ENCODE peak calls at places on chromosomes 4 and X, in ten cellular contexts. One of them, this sample, is unnamed.

GRCh38 chr4:183396187-183396738 is 48.2 kb upstream of the CDKN2AIP start:
- DNase-seq in uterus: no peak
- DNase-seq in upper lobe of left lung: no peak
- DNase-seq in breast epithelium: no peak
- DNase-seq in spleen: no peak
- DNase-seq in ovary: no peak
- DNase-seq in prostate gland: no peak
- DNase-seq in heart left ventricle: no peak
- DNase-seq in HCT116: no peak
- DNase-seq in HepG2: no peak
- DNase-seq in this sample: no peak

GRCh38 chrX:44012484-44013096 is 39.4 kb upstream of the NDP start:
- DNase-seq in breast epithelium: peak
- DNase-seq in HepG2: no peak
- DNase-seq in HCT116: peak
- DNase-seq in upper lobe of left lung: peak
- DNase-seq in uterus: no peak
- DNase-seq in heart left ventricle: peak
- DNase-seq in spleen: peak
- DNase-seq in prostate gland: no peak
- DNase-seq in ovary: no peak
- DNase-seq in this sample: no peak

GRCh38 chr4:47771020-47771419 is 66.8 kb downstream of the CORIN start:
- DNase-seq in HCT116: no peak
- DNase-seq in heart left ventricle: no peak
- DNase-seq in breast epithelium: no peak
- DNase-seq in upper lobe of left lung: no peak
- DNase-seq in uterus: no peak
- DNase-seq in prostate gland: no peak
- DNase-seq in ovary: no peak
- DNase-seq in spleen: no peak
- DNase-seq in HepG2: no peak
- DNase-seq in this sample: no peak

GRCh38 chr4:99447079-99447478 is 11.9 kb upstream of the ADH7 start:
- DNase-seq in HepG2: no peak
- DNase-seq in prostate gland: no peak
- DNase-seq in uterus: no peak
- DNase-seq in spleen: no peak
- DNase-seq in breast epithelium: no peak
- DNase-seq in upper lobe of left lung: peak
- DNase-seq in heart left ventricle: no peak
- DNase-seq in HCT116: peak
- DNase-seq in ovary: no peak
- DNase-seq in this sample: no peak

GRCh38 chrX:17237146-17237545 is 137.9 kb upstream of the NHS start:
- DNase-seq in uterus: no peak
- DNase-seq in ovary: no peak
- DNase-seq in heart left ventricle: no peak
- DNase-seq in HCT116: no peak
- DNase-seq in HepG2: no peak
- DNase-seq in upper lobe of left lung: no peak
- DNase-seq in prostate gland: no peak
- DNase-seq in breast epithelium: no peak
- DNase-seq in spleen: no peak
- DNase-seq in this sample: no peak

GRCh38 chr4:173522160-173522873 is 7.7 kb downstream of the HAND2 start:
- DNase-seq in upper lobe of left lung: no peak
- DNase-seq in uterus: peak
- DNase-seq in HCT116: no peak
- DNase-seq in breast epithelium: peak
- DNase-seq in spleen: peak
- DNase-seq in prostate gland: no peak
- DNase-seq in heart left ventricle: peak
- DNase-seq in HepG2: no peak
- DNase-seq in ovary: peak
- DNase-seq in this sample: peak

GRCh38 chr4:145843651-145844050 is 95.0 kb downstream of the ZNF827 start:
- DNase-seq in ovary: no peak
- DNase-seq in uterus: no peak
- DNase-seq in upper lobe of left lung: no peak
- DNase-seq in breast epithelium: no peak
- DNase-seq in HCT116: no peak
- DNase-seq in spleen: no peak
- DNase-seq in prostate gland: no peak
- DNase-seq in heart left ventricle: no peak
- DNase-seq in HepG2: no peak
- DNase-seq in this sample: no peak

GRCh38 chrX:123869488-123869887 is 9.6 kb downstream of the XIAP start:
- DNase-seq in ovary: no peak
- DNase-seq in prostate gland: no peak
- DNase-seq in uterus: no peak
- DNase-seq in upper lobe of left lung: no peak
- DNase-seq in breast epithelium: no peak
- DNase-seq in heart left ventricle: no peak
- DNase-seq in HepG2: no peak
- DNase-seq in spleen: no peak
- DNase-seq in HCT116: no peak
- DNase-seq in this sample: no peak

GRCh38 chr4:82500106-82500738 is 61.6 kb downstream of the TMEM150C start:
- DNase-seq in HepG2: no peak
- DNase-seq in upper lobe of left lung: no peak
- DNase-seq in breast epithelium: no peak
- DNase-seq in ovary: no peak
- DNase-seq in spleen: no peak
- DNase-seq in uterus: no peak
- DNase-seq in heart left ventricle: no peak
- DNase-seq in prostate gland: no peak
- DNase-seq in HCT116: no peak
- DNase-seq in this sample: no peak

GRCh38 chr4:48989461-48990203 is 3.6 kb downstream of the CWH43 start:
- DNase-seq in uterus: no peak
- DNase-seq in heart left ventricle: no peak
- DNase-seq in breast epithelium: no peak
- DNase-seq in upper lobe of left lung: no peak
- DNase-seq in ovary: no peak
- DNase-seq in spleen: no peak
- DNase-seq in HepG2: no peak
- DNase-seq in prostate gland: no peak
- DNase-seq in HCT116: no peak
- DNase-seq in this sample: no peak

GRCh38 chr4:110480031-110480549 is 4.1 kb downstream of the ENPEP start:
- DNase-seq in uterus: peak
- DNase-seq in heart left ventricle: no peak
- DNase-seq in prostate gland: no peak
- DNase-seq in HCT116: no peak
- DNase-seq in upper lobe of left lung: no peak
- DNase-seq in HepG2: no peak
- DNase-seq in breast epithelium: no peak
- DNase-seq in spleen: no peak
- DNase-seq in ovary: no peak
- DNase-seq in this sample: no peak

GRCh38 chr4:172899861-172900260 is 268.8 kb upstream of the GALNT7 start:
- DNase-seq in ovary: no peak
- DNase-seq in uterus: no peak
- DNase-seq in HepG2: no peak
- DNase-seq in upper lobe of left lung: no peak
- DNase-seq in prostate gland: no peak
- DNase-seq in heart left ventricle: no peak
- DNase-seq in HCT116: no peak
- DNase-seq in spleen: no peak
- DNase-seq in breast epithelium: no peak
- DNase-seq in this sample: no peak

GRCh38 chrX:40167240-40168182 is 69.8 kb upstream of the BCOR start:
- DNase-seq in ovary: peak
- DNase-seq in heart left ventricle: no peak
- DNase-seq in HCT116: no peak
- DNase-seq in breast epithelium: no peak
- DNase-seq in upper lobe of left lung: no peak
- DNase-seq in prostate gland: no peak
- DNase-seq in spleen: peak
- DNase-seq in HepG2: no peak
- DNase-seq in uterus: peak
- DNase-seq in this sample: peak

DNA sequence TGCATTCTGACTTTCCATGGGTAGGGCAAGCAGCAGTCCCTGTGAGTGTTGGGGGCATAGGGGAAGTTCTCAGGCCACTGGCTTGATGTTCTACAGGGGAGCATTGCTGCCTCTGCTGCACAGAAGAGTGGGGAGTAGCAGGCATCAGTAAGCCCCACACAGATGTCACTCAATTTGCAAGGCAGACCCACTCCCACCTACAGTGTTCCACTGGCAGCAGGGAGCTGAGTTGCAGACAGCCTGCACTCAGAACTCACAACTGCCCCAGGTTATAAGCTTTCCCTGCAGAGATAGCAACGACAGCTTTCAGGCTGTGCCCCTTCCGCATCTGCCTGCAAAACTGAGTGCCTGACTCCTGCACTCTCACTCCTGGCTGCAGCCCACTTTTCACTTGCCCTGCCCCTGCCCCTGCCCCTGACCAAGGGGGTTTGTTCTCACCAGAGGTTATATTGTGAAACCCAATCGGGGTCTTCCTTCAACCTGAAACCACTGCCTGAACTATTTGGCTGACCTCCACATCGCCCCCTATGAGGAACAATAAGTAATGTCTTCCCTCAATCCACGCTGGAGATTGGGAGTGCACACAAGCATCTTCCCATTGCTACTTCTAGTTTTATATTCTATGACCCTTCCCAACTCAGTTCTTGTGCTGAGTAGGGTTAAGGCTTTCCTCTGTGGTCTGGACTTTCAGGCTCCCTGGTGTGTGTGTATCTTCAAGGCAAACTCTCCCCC is 227.4 kb upstream of the CXorf51B start:
- DNase-seq in upper lobe of left lung: no peak
- DNase-seq in ovary: no peak
- DNase-seq in HCT116: no peak
- DNase-seq in uterus: no peak
- DNase-seq in HepG2: no peak
- DNase-seq in spleen: no peak
- DNase-seq in breast epithelium: no peak
- DNase-seq in heart left ventricle: no peak
- DNase-seq in prostate gland: no peak
- DNase-seq in this sample: no peak
- TF ChIP-seq POLR2A in upper lobe of left lung: no peak
- TF ChIP-seq POLR2A in ovary: no peak
- TF ChIP-seq POLR2A in HCT116: no peak
- TF ChIP-seq POLR2A in uterus: no peak
- TF ChIP-seq POLR2A in HepG2: no peak
- TF ChIP-seq POLR2A in spleen: no peak
- TF ChIP-seq POLR2A in breast epithelium: no peak
- TF ChIP-seq POLR2A in heart left ventricle: no peak
- TF ChIP-seq POLR2A in prostate gland: no peak
- TF ChIP-seq POLR2A in this sample: no peak

GRCh38 chr4:174983128-174983750 is 65.1 kb downstream of the ADAM29 start:
- DNase-seq in ovary: no peak
- DNase-seq in heart left ventricle: no peak
- DNase-seq in upper lobe of left lung: no peak
- DNase-seq in prostate gland: no peak
- DNase-seq in breast epithelium: no peak
- DNase-seq in uterus: no peak
- DNase-seq in HCT116: no peak
- DNase-seq in spleen: no peak
- DNase-seq in HepG2: no peak
- DNase-seq in this sample: no peak
- TF ChIP-seq CTCF in ovary: no peak
- TF ChIP-seq CTCF in heart left ventricle: no peak
- TF ChIP-seq CTCF in upper lobe of left lung: no peak
- TF ChIP-seq CTCF in prostate gland: no peak
- TF ChIP-seq CTCF in breast epithelium: no peak
- TF ChIP-seq CTCF in uterus: no peak
- TF ChIP-seq CTCF in HCT116: no peak
- TF ChIP-seq CTCF in spleen: no peak
- TF ChIP-seq CTCF in HepG2: no peak
- TF ChIP-seq CTCF in this sample: no peak

DNA sequence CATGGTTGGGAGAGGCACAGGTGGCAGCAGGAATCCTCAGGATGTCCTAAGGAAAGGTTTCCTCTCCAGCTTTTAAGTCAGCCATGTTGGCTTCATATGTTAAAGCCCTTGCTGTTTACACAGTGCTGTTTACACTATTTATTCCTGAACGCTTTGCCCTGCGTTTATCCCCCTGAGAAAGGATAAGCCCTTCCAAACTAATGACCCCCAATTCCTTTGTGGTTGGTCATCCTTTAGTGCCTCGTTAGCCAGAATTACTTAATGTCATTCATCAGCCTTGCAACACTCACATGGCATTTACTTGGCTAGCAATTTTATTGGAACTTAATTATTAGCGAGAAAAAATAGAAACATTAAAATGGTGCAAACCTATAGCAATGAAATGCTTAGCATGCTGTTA is 23.9 kb downstream of the VCX2 start:
- DNase-seq in HepG2: no peak
- DNase-seq in uterus: no peak
- DNase-seq in breast epithelium: no peak
- DNase-seq in heart left ventricle: no peak
- DNase-seq in upper lobe of left lung: no peak
- DNase-seq in HCT116: no peak
- DNase-seq in prostate gland: no peak
- DNase-seq in ovary: no peak
- DNase-seq in spleen: no peak
- DNase-seq in this sample: no peak
- TF ChIP-seq POLR2A in HepG2: no peak
- TF ChIP-seq POLR2A in uterus: no peak
- TF ChIP-seq POLR2A in breast epithelium: no peak
- TF ChIP-seq POLR2A in heart left ventricle: no peak
- TF ChIP-seq POLR2A in upper lobe of left lung: no peak
- TF ChIP-seq POLR2A in HCT116: no peak
- TF ChIP-seq POLR2A in prostate gland: no peak
- TF ChIP-seq POLR2A in ovary: no peak
- TF ChIP-seq POLR2A in spleen: no peak
- TF ChIP-seq POLR2A in this sample: no peak

DNA sequence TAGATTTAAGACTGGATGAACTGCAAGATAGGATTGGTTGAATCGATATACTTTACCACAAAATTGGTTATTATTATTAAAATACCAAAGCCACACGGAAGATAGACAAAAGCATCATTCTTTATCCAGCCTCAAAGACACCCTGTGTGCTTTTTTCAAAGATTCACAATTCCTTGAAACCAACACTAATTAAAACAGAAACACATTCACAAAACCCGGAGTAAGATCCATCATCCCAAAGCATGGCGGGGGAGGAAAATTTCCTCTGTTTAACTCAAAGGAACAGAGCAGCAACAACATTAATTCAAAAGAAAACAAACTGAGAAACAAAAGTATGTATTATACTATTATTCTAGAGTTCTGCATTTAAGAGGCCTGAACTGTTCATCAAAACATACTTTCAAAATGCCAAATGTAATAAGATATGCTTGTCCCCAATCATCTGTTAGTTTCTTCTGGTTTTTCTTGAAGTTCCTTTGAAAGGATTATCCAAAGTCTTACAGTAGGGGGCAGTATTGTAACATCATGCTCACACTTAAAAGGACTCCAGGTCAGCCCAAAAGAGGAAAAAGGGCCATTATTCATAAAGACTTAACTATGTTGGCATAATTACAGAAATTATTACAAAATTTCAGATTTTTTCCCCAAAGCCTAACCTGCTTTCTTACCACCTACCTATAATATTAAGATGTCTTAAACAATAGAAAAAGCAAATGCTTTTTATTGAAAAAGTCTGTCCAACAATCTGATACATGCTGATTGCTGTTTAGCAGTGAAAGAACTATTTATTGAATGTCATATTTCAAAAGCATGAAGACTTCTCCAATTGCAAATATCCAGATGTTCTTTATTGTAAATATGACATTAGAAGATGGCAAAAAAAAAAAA is 168.7 kb downstream of the SCFD2 start:
- DNase-seq in ovary: no peak
- DNase-seq in heart left ventricle: no peak
- DNase-seq in uterus: no peak
- DNase-seq in prostate gland: peak
- DNase-seq in upper lobe of left lung: no peak
- DNase-seq in spleen: no peak
- DNase-seq in HepG2: peak
- DNase-seq in breast epithelium: no peak
- DNase-seq in HCT116: peak
- DNase-seq in this sample: no peak
- TF ChIP-seq CTCF in ovary: peak
- TF ChIP-seq CTCF in heart left ventricle: peak
- TF ChIP-seq CTCF in uterus: peak
- TF ChIP-seq CTCF in prostate gland: peak
- TF ChIP-seq CTCF in upper lobe of left lung: peak
- TF ChIP-seq CTCF in spleen: peak
- TF ChIP-seq CTCF in HepG2: peak
- TF ChIP-seq CTCF in breast epithelium: peak
- TF ChIP-seq CTCF in HCT116: peak
- TF ChIP-seq CTCF in this sample: peak